ENCODE peak calls at places on chromosomes 5 and 9, in eight cellular contexts. V is A549, B is IMR-90, T is HCT116, U is K562, E is GM12878, P is H1, R is HepG2. N is an unnamed sample.

GRCh38 chr9:137167752-137168574 is 1.9 kb downstream of the LRRC26 start:
- DNase-seq in V (no peak), B (no peak), T (no peak), U (peak), E (no peak), P (peak), R (no peak), N (peak)

GRCh38 chr9:76365028-76365427 is 29.2 kb downstream of the RFK start:
- DNase-seq in V (no peak), B (peak), T (no peak), U (no peak), E (no peak), P (no peak), R (peak), N (no peak)

GRCh38 chr9:86783884-86784283 is 163.4 kb downstream of the GAS1 start:
- DNase-seq in V (no peak), B (peak), T (no peak), U (no peak), E (no peak), P (no peak), R (no peak), N (no peak)

GRCh38 chr5:112951124-112951702 is 25.4 kb upstream of the DCP2 start:
- DNase-seq in V (no peak), B (no peak), T (no peak), U (no peak), E (no peak), P (no peak), R (no peak), N (no peak)

GRCh38 chr5:151448038-151448985 is 909 bp downstream of the SLC36A1 start:
- DNase-seq in V (no peak), B (no peak), T (no peak), U (peak), E (no peak), P (no peak), R (peak), N (no peak)

GRCh38 chr9:110156902-110157301 is 51.1 kb downstream of the C9orf152 start:
- DNase-seq in V (no peak), B (no peak), T (no peak), U (no peak), E (no peak), P (no peak), R (no peak), N (no peak)

GRCh38 chr5:108747111-108748009 is at the start of gene FER:
- DNase-seq in V (peak), B (peak), T (peak), U (peak), E (peak), P (no peak), R (peak), N (no peak)

GRCh38 chr9:36402536-36402935 is 2.5 kb upstream of the RNF38 start:
- DNase-seq in V (no peak), B (no peak), T (no peak), U (no peak), E (no peak), P (no peak), R (no peak), N (no peak)

GRCh38 chr5:177958696-177959095 is 37.3 kb downstream of the PROP1 start:
- DNase-seq in V (no peak), B (no peak), T (no peak), U (no peak), E (no peak), P (no peak), R (no peak), N (no peak)

GRCh38 chr9:135592331-135592590 is 30.7 kb downstream of the PAEP start:
- DNase-seq in V (no peak), B (no peak), T (no peak), U (no peak), E (no peak), P (no peak), R (no peak), N (peak)

GRCh38 chr5:10233505-10233904 is 16.2 kb downstream of the ATPSCKMT start:
- DNase-seq in V (peak), B (peak), T (peak), U (peak), E (no peak), P (no peak), R (peak), N (peak)

GRCh38 chr5:62585751-62586150 is 7.1 kb downstream of the LRRC70 start:
- DNase-seq in V (no peak), B (peak), T (no peak), U (peak), E (no peak), P (no peak), R (no peak), N (no peak)

GRCh38 chr9:111632051-111632450 is 917 bp downstream of the DNAJC25 start:
- DNase-seq in V (no peak), B (no peak), T (no peak), U (no peak), E (no peak), P (no peak), R (peak), N (no peak)

GRCh38 chr9:96425500-96426169 is 7.5 kb upstream of the ZNF367 start:
- DNase-seq in V (no peak), B (no peak), T (no peak), U (no peak), E (no peak), P (no peak), R (no peak), N (no peak)

GRCh38 chr9:117459941-117460340 is 45.1 kb upstream of the ASTN2 start:
- DNase-seq in V (no peak), B (no peak), T (no peak), U (no peak), E (no peak), P (no peak), R (no peak), N (no peak)

GRCh38 chr5:162231522-162231921 is 163.9 kb downstream of the GABRG2 start:
- DNase-seq in V (no peak), B (no peak), T (no peak), U (no peak), E (no peak), P (no peak), R (no peak), N (no peak)

GRCh38 chr5:90096415-90097081 is 313.0 kb downstream of the CETN3 start:
- DNase-seq in V (peak), B (peak), T (peak), U (peak), E (no peak), P (no peak), R (peak), N (no peak)
- TF ChIP-seq RAD21 in V (no peak), B (no peak), T (no peak), U (no peak), E (no peak), P (no peak), R (no peak), N (no peak)

DNA sequence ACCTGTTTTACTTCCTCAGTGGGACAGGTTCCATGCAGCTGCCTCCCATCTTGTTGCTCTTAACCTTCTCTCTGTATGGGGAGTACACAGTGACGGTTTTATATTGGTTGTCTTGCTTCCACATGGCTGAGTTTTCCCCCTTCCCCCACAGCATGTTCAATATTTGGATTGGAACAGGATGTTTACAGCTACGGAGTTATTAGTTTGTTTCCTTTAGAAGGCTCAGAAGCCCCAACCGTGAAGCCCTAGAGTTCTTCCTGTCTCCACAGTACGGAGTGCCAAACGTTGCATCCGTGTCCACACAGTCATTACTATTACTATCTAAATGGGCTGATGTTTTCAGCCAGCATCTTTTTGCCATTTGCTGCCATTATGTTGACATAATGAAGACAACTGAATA is 277.5 kb downstream of the MARCHF11 start:
- DNase-seq in V (no peak), B (no peak), T (no peak), U (no peak), E (no peak), P (no peak), R (no peak), N (no peak)
- TF ChIP-seq RAD21 in V (no peak), B (no peak), T (no peak), U (no peak), E (no peak), P (no peak), R (no peak), N (no peak)

GRCh38 chr5:4831325-4831724 is 308.8 kb upstream of the ADAMTS16 start:
- DNase-seq in V (no peak), B (no peak), T (no peak), U (no peak), E (no peak), P (no peak), R (no peak), N (no peak)
- TF ChIP-seq RAD21 in V (no peak), B (no peak), T (no peak), U (no peak), E (no peak), P (no peak), R (no peak), N (no peak)

DNA sequence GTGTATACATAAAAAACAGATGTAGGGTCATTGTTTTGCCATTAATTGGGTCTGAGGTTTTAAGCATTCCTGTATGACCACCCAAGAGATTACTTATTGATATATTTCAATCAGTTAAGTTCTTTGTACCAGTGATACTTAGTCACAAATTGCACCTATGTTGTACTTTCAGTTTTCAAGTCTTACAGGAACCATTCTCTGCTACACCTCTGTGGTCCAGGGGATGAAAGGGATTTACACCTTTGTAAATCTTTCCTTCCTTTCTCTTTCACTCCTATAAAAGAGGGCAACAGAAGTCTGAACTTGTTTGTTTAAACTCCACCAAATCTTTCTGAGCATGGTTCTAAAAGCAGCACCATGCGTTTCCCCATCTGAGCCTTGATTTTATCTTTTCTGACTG is 86.1 kb downstream of the DEPDC1B start:
- DNase-seq in V (no peak), B (no peak), T (no peak), U (no peak), E (no peak), P (no peak), R (no peak), N (no peak)
- TF ChIP-seq RAD21 in V (no peak), B (no peak), T (no peak), U (no peak), E (no peak), P (no peak), R (no peak), N (no peak)

DNA sequence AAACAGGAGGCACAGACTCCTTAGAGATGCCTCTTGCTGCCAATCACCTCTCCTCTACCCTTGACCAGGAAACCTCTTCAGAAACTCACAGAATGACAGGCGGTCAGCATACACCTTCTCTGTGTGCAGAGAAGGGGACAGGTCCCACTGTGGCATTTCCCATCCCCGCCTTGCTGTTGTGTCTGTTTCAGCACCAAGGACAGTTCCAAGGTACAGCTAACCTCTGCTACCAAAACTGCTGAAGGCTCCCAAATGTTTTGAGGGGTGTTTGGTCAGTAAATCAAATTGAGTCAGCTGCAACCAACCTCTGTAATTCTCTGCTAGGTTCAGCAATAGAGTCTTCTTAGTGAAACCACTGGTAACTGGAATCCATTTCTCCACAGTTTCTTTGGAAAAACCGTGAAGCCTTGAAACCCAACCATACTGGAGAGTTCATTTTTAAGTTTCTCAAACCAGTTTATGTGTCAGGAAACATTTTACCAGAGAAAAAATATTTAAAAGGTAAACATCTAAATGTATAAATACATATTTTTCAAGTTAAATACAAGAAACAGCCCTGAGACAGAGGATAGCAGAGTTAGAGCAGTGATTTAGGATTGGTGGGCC is 122.0 kb downstream of the DRD1 start:
- DNase-seq in V (peak), B (peak), T (peak), U (peak), E (no peak), P (peak), R (peak), N (no peak)
- TF ChIP-seq RAD21 in V (no peak), B (no peak), T (no peak), U (no peak), E (no peak), P (peak), R (no peak), N (no peak)

GRCh38 chr9:1100945-1101344 is 50.8 kb downstream of the DMRT2 start:
- DNase-seq in V (no peak), B (peak), T (no peak), U (no peak), E (no peak), P (peak), R (peak), N (peak)
- TF ChIP-seq RAD21 in V (peak), B (peak), T (peak), U (no peak), E (peak), P (peak), R (peak), N (peak)

GRCh38 chr5:83839788-83840187 is 119.1 kb upstream of the HAPLN1 start:
- DNase-seq in V (no peak), B (no peak), T (no peak), U (no peak), E (no peak), P (no peak), R (no peak), N (no peak)

GRCh38 chr5:83846601-83847000 is 125.9 kb upstream of the HAPLN1 start:
- DNase-seq in V (no peak), B (no peak), T (no peak), U (no peak), E (no peak), P (no peak), R (no peak), N (peak)

GRCh38 chr5:83839256-83839655 is 118.6 kb upstream of the HAPLN1 start:
- DNase-seq in V (no peak), B (no peak), T (no peak), U (no peak), E (no peak), P (no peak), R (no peak), N (no peak)

GRCh38 chr5:83848928-83849327 is 128.3 kb upstream of the HAPLN1 start:
- DNase-seq in V (no peak), B (no peak), T (no peak), U (no peak), E (no peak), P (no peak), R (no peak), N (no peak)

DNA sequence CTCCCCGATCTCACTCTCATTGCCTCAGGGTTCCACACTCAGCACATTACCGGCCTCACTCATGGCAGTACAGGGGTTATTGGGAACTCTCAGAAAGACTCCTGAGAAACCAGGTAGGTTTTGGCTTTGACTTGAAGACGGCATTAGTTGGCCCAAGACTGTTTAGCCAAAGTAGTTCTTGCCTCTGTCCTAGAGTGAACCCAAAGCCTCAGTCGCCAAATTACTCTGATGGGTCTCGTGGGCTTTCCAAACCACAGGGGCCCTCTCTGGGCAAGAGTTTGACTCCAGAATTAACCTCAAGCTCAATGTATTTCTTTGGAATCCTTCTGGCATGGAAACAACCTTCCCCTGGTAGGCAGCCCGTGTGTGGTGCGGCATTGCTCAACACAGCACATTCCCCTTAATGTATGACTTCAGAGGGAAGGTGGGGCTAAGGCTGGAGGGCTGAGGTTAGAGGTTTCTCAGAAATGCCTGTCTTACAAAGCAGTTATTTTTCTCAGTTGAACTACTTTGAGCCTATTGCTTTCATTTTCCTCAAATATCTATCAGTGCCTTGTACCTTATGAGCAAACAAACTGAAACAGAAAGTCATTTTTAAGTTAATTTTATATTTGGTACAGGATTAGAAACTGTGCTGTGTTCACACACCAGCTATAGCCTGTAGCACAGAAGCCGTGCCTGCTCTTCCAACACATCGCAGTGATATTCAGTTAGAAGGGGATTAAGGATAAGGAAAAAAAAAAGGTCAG is 123.8 kb upstream of the HAPLN1 start:
- DNase-seq in V (peak), B (peak), T (no peak), U (no peak), E (peak), P (no peak), R (no peak), N (no peak)
- TF ChIP-seq RAD21 in V (no peak), B (no peak), T (no peak), U (no peak), E (no peak), P (no peak), R (no peak), N (no peak)

GRCh38 chr5:123705741-123706140 is 193.8 kb downstream of the CSNK1G3 start:
- DNase-seq in V (no peak), B (peak), T (no peak), U (no peak), E (no peak), P (no peak), R (no peak), N (no peak)
- TF ChIP-seq RAD21 in V (no peak), B (no peak), T (no peak), U (no peak), E (no peak), P (no peak), R (no peak), N (no peak)

N was measured in SK-N-SH.